ENCODE peak calls at places on chromosomes 12 and 14, in seven cellular contexts. K, S, N, O, D, M and T are unnamed samples.

GRCh38 chr12:26276709-26277108 is 81.3 kb downstream of the SSPN start:
- DNase-seq in K (no peak), D (no peak), S (no peak), O (no peak), M (peak), N (no peak), T (no peak)

GRCh38 chr14:104820669-104821228 is 19.8 kb downstream of the ZBTB42 start:
- DNase-seq in N (no peak), D (peak), O (no peak), S (no peak), K (no peak), M (peak), T (no peak)

GRCh38 chr12:3313655-3314305 is 177.2 kb upstream of the PRMT8 start:
- DNase-seq in D (peak), N (no peak), M (peak), K (no peak), O (no peak), S (peak), T (peak)

GRCh38 chr12:56955631-56956256 is 1.7 kb downstream of the RDH16 start:
- DNase-seq in M (no peak), N (no peak), O (no peak), K (no peak), D (no peak), S (no peak), T (no peak)

GRCh38 chr14:59018978-59019377 is 169.5 kb upstream of the DAAM1 start:
- DNase-seq in O (no peak), S (no peak), N (no peak), M (peak), K (no peak), D (no peak), T (no peak)

GRCh38 chr12:47808049-47808448 is 11.7 kb downstream of the HDAC7 start:
- DNase-seq in D (peak), N (peak), O (peak), K (no peak), M (peak), S (peak), T (peak)

GRCh38 chr14:44912041-44912869 is 49.5 kb downstream of the KLHL28 start:
- DNase-seq in S (peak), M (no peak), D (no peak), O (no peak), K (no peak), N (no peak), T (no peak)

GRCh38 chr12:46857486-46857885 is 31.7 kb upstream of the SLC38A4 start:
- DNase-seq in S (no peak), O (no peak), M (no peak), D (no peak), K (no peak), N (no peak), T (no peak)

GRCh38 chr14:92492261-92492660 is 21.3 kb upstream of the RIN3 start:
- DNase-seq in K (no peak), N (no peak), D (no peak), M (no peak), S (no peak), O (no peak), T (no peak)

GRCh38 chr12:23014749-23015148 is 389.8 kb downstream of the ETNK1 start:
- DNase-seq in D (no peak), O (no peak), M (no peak), S (no peak), N (no peak), K (no peak), T (no peak)

GRCh38 chr14:64971890-64972785 is at the start of gene RAB15:
- DNase-seq in O (peak), S (peak), K (peak), M (peak), N (no peak), D (peak), T (peak)

GRCh38 chr14:101235042-101235871 is 326.0 kb upstream of the DIO3 start:
- DNase-seq in N (no peak), D (peak), K (peak), M (peak), O (peak), S (peak), T (peak)

GRCh38 chr12:82124711-82125110 is 233.5 kb downstream of the CCDC59 start:
- DNase-seq in K (no peak), M (no peak), O (no peak), D (no peak), S (no peak), N (no peak), T (no peak)

GRCh38 chr12:102374190-102374589 is 106.2 kb downstream of the IGF1 start:
- DNase-seq in M (peak), O (no peak), S (no peak), D (no peak), K (no peak), N (no peak), T (no peak)

GRCh38 chr12:69509308-69509736 is 39.1 kb downstream of the FRS2 start:
- DNase-seq in M (peak), S (no peak), K (no peak), O (no peak), D (no peak), N (no peak), T (no peak)

GRCh38 chr12:122527478-122527944 is 462 bp downstream of the KNTC1 start:
- DNase-seq in S (peak), N (no peak), O (peak), M (peak), K (no peak), D (no peak), T (peak)

GRCh38 chr14:83463500-83464098 is 1929.9 kb upstream of the SEL1L start:
- DNase-seq in K (no peak), M (peak), S (no peak), O (peak), D (peak), N (no peak), T (no peak)

GRCh38 chr12:65603428-65604351 is 220.6 kb upstream of the HMGA2 start:
- DNase-seq in K (no peak), O (no peak), N (no peak), D (no peak), S (no peak), M (peak), T (no peak)

GRCh38 chr12:76762556-76762955 is 1.4 kb upstream of the ZDHHC17 start:
- DNase-seq in M (no peak), O (no peak), N (no peak), K (no peak), D (no peak), S (no peak), T (no peak)

GRCh38 chr14:23045419-23046357 is 3.7 kb downstream of the PSMB11 start:
- DNase-seq in M (peak), D (no peak), K (no peak), O (no peak), S (no peak), N (no peak), T (no peak)

GRCh38 chr14:64680013-64680674 is 24.1 kb upstream of the PLEKHG3 start:
- DNase-seq in D (no peak), K (no peak), N (no peak), M (no peak), O (no peak), S (no peak), T (no peak)

GRCh38 chr14:100709252-100709955 is 17.3 kb upstream of the DLK1 start:
- DNase-seq in N (no peak), K (no peak), D (no peak), S (no peak), M (peak), O (no peak), T (no peak)

GRCh38 chr12:117816-118345 is 51.3 kb downstream of the IQSEC3 start:
- DNase-seq in S (no peak), D (no peak), M (no peak), N (no peak), O (no peak), K (no peak), T (no peak)

GRCh38 chr12:11862794-11863193 is 207.9 kb upstream of the BCL2L14 start:
- DNase-seq in M (peak), D (no peak), K (no peak), O (no peak), S (no peak), N (no peak), T (peak)

GRCh38 chr14:56886471-56887062 is 76.3 kb upstream of the OTX2 start:
- DNase-seq in K (no peak), M (no peak), O (no peak), S (no peak), N (no peak), D (no peak), T (no peak)

GRCh38 chr12:122064780-122065588 is 13.6 kb upstream of the MLXIP start:
- DNase-seq in O (no peak), D (no peak), M (peak), N (no peak), K (peak), S (no peak), T (no peak)